ENCODE peak calls at places on chromosomes 12 and 14, in four cellular contexts. G is heart left ventricle, O is OCI-LY7, K is small intestine. H is an unnamed sample. For H3K36me3, the result is how much of the 10 kb centered on the place peaks cover.

GRCh38 chr14:88729159-88729558 is 63.6 kb downstream of the EML5 start:
- DNase-seq in G (no peak), O (no peak), K (no peak), H (no peak)

GRCh38 chr14:49954171-49954631 is 61.3 kb downstream of the ARF6 start:
- DNase-seq in G (no peak), O (no peak), K (no peak), H (no peak)

GRCh38 chr12:68440068-68440581 is 108.0 kb upstream of the MDM1 start:
- DNase-seq in G (no peak), O (no peak), K (no peak), H (no peak)

GRCh38 chr12:13805038-13805437 is 176.4 kb downstream of the GRIN2B start:
- DNase-seq in G (no peak), O (no peak), K (no peak), H (no peak)

GRCh38 chr14:69657961-69658360 is 46.6 kb downstream of the SUSD6 start:
- DNase-seq in G (no peak), O (no peak), K (peak), H (peak)

GRCh38 chr14:88463318-88463717 is 77.9 kb downstream of the SPATA7 start:
- DNase-seq in G (no peak), O (peak), K (peak), H (no peak)

GRCh38 chr14:60169722-60170121 is 4.5 kb upstream of the DHRS7 start:
- DNase-seq in G (no peak), O (no peak), K (no peak), H (no peak)

GRCh38 chr14:55267816-55268215 is 3.4 kb upstream of the FBXO34 start:
- DNase-seq in G (no peak), O (no peak), K (no peak), H (no peak)

GRCh38 chr14:100307215-100308111 is 1.2 kb upstream of the SLC25A29 start:
- DNase-seq in G (no peak), O (no peak), K (peak), H (no peak)

GRCh38 chr14:44778562-44778961 is 183.2 kb downstream of the KLHL28 start:
- DNase-seq in G (no peak), O (no peak), K (no peak), H (no peak)

GRCh38 chr12:124510301-124510970 is 57.0 kb downstream of the NCOR2 start:
- DNase-seq in G (no peak), O (no peak), K (no peak), H (peak)

GRCh38 chr14:53646925-53647324 is 309.7 kb downstream of the BMP4 start:
- DNase-seq in G (no peak), O (no peak), K (no peak), H (no peak)

GRCh38 chr12:78062781-78063180 is 232.1 kb downstream of the NAV3 start:
- DNase-seq in G (peak), O (no peak), K (peak), H (no peak)

GRCh38 chr14:51856897-51857296 is 3.5 kb upstream of the GNG2 start:
- DNase-seq in G (no peak), O (no peak), K (no peak), H (no peak)
- H3K36me3 ChIP-seq in G (under half), O (under half), K (under half), H (under half)

GRCh38 chr14:103509864-103510263 is 12.8 kb downstream of the CKB start:
- DNase-seq in G (no peak), O (no peak), K (no peak), H (no peak)

GRCh38 chr14:103504991-103505565 is 17.6 kb downstream of the CKB start:
- DNase-seq in G (no peak), O (no peak), K (no peak), H (peak)

GRCh38 chr14:103508521-103508920 is 14.1 kb downstream of the CKB start:
- DNase-seq in G (no peak), O (no peak), K (no peak), H (no peak)

GRCh38 chr14:103508930-103509329 is 13.7 kb downstream of the CKB start:
- DNase-seq in G (no peak), O (no peak), K (no peak), H (no peak)

GRCh38 chr14:103507751-103508150 is 14.9 kb downstream of the CKB start:
- DNase-seq in G (no peak), O (no peak), K (no peak), H (no peak)
- H3K36me3 ChIP-seq in G (under half), O (under half), K (under half), H (under half)

GRCh38 chr12:132647858-132648257 is 29.3 kb downstream of the P2RX2 start:
- DNase-seq in G (no peak), O (no peak), K (no peak), H (peak)

GRCh38 chr12:132646850-132647249 is 28.3 kb downstream of the P2RX2 start:
- DNase-seq in G (no peak), O (no peak), K (no peak), H (peak)

GRCh38 chr12:132651444-132652100 is 33.0 kb downstream of the P2RX2 start:
- DNase-seq in G (no peak), O (no peak), K (no peak), H (peak)

GRCh38 chr12:132648616-132649225 is 30.1 kb downstream of the P2RX2 start:
- DNase-seq in G (no peak), O (no peak), K (no peak), H (no peak)

DNA sequence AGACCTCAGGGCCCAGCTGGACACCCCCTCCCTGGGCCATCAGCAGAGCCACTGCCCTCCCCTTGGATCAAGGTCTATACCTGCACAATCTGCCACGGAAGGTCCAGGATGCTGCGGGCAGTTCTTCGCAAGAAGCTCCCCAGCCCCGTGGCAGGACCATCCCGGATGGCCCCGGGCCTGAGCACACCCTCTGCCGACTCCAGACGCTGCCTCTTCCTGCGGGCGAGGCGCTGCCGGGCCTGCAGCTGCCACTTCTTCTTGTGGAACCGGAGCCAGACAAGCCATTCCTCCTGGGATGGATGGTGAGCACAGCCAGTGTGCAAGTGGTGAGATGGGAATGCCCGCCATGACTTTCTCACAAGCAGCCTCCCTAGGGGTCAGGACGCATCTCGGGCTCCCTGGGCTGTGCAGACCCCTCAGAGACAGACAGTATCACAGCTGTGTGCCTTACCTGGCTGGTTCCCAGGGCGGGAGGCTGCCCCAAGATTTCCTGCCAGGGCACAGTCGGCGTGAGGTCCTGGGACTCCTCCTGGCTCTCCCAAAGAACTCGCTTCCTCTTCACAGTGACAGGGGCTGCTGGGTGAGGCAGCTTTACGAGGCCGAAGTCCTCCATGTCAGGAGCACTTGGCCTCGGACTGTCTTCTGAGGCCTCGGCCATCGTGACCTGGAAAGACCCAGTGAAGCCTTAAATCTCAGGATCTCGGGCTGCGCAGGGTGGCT is 30.8 kb downstream of the P2RX2 start:
- DNase-seq in G (no peak), O (no peak), K (no peak), H (peak)
- H3K36me3 ChIP-seq in G (under half), O (half or more), K (under half), H (under half)

DNA sequence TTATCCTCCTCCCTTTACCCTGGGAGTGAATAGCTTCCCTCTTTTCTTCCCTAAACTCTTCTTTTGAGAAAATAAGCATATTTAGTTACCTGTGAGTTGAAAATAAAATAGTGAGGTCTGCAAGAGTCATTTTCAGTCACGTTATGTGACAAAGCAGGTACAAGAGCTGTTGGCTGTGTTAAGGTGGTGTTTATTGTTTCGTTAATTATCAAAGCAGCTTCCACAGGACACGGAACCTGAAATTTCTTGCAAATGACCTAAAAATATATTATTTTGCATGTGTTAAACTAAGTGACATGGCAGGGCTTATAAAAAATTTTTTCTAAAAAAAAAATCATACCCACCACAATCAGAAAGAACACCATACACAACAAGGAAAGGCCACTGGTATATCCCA is 8.3 kb downstream of the SLC38A2 start:
- DNase-seq in G (no peak), O (no peak), K (no peak), H (no peak)
- H3K36me3 ChIP-seq in G (half or more), O (half or more), K (under half), H (half or more)

DNA sequence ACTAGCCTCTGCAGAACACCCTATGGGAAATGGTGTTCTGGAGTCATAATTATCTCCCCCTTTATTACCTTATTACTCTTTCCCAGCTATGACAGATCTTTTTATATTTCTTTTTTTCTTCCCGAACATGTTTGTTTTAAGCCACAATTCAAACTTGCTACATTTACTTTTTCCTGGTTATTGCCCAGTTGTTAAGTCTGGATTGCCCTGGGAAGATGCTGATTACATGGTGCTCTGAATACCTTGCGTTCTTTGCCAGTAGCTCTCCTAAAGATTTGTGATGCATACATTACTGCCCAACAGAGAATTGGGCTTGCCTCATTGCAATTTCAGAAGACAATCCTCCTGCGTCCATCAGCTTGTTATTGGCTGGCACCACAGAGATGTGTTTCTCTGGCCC is 118.3 kb upstream of the FGD4 start:
- DNase-seq in G (no peak), O (no peak), K (no peak), H (no peak)
- H3K36me3 ChIP-seq in G (under half), O (under half), K (under half), H (under half)